ENCODE peak calls at places on chromosomes 1 and 21, in five cellular contexts. C is tibial nerve, U is adrenal gland, E is brain microvascular endothelial cell, G is thoracic aorta. X is an unnamed sample.

GRCh38 chr1:109240158-109241152 is 8.9 kb upstream of the CELSR2 start:
- DNase-seq in E (peak), G (no peak), C (peak), U (peak), X (peak)

GRCh38 chr1:156086256-156086662 is 4.0 kb upstream of the MEX3A start:
- DNase-seq in E (peak), U (peak), C (no peak), G (no peak), X (no peak)

GRCh38 chr1:183920651-183921050 is 115.7 kb downstream of the RGL1 start:
- DNase-seq in G (no peak), C (no peak), U (no peak), E (no peak), X (peak)

GRCh38 chr1:44250113-44250781 is 37.0 kb downstream of the DMAP1 start:
- DNase-seq in U (peak), G (no peak), C (no peak), E (no peak), X (no peak)

GRCh38 chr1:234998174-234998741 is 130.4 kb downstream of the TOMM20 start:
- DNase-seq in G (no peak), E (peak), C (no peak), U (peak), X (no peak)

GRCh38 chr1:162151900-162152829 is 82.7 kb downstream of the NOS1AP start:
- DNase-seq in G (no peak), C (peak), U (peak), E (peak), X (no peak)

GRCh38 chr1:41811978-41812852 is 106.5 kb downstream of the HIVEP3 start:
- DNase-seq in E (peak), G (no peak), C (peak), U (peak), X (no peak)

GRCh38 chr1:10530281-10530740 is 55.6 kb downstream of the PEX14 start:
- DNase-seq in E (peak), U (peak), G (no peak), C (no peak), X (no peak)

GRCh38 chr1:1216770-1217620 is 3.0 kb upstream of the TNFRSF4 start:
- DNase-seq in C (no peak), E (no peak), U (no peak), G (no peak), X (no peak)

GRCh38 chr1:63322248-63322943 is at the start of gene FOXD3:
- DNase-seq in G (no peak), U (peak), C (peak), E (no peak), X (no peak)

GRCh38 chr1:172118618-172119017 is 277.3 kb downstream of the DNM3 start:
- DNase-seq in G (no peak), E (no peak), U (no peak), C (no peak), X (no peak)

GRCh38 chr1:234875328-234875952 is 253.2 kb downstream of the TOMM20 start:
- DNase-seq in G (no peak), U (no peak), E (no peak), C (no peak), X (no peak)

GRCh38 chr1:20017741-20018140 is 38.3 kb upstream of the PLA2G2A start:
- DNase-seq in C (no peak), U (no peak), E (no peak), G (no peak), X (no peak)

GRCh38 chr1:71930526-71930925 is 351.8 kb downstream of the NEGR1 start:
- DNase-seq in C (no peak), U (no peak), G (no peak), E (no peak), X (no peak)

GRCh38 chr1:39575191-39576015 is 1.2 kb downstream of the PABPC4 start:
- DNase-seq in G (no peak), U (peak), E (peak), C (peak), X (peak)

GRCh38 chr1:39199593-39199992 is 4.9 kb upstream of the MACF1 start:
- DNase-seq in U (no peak), C (no peak), G (no peak), E (no peak), X (no peak)

GRCh38 chr1:183287191-183287675 is 101.2 kb downstream of the LAMC2 start:
- DNase-seq in G (no peak), U (peak), E (peak), C (no peak), X (peak)

GRCh38 chr1:86950712-86951111 is 36.3 kb downstream of the HS2ST1 start:
- DNase-seq in C (no peak), E (no peak), U (no peak), G (no peak), X (no peak)

GRCh38 chr1:54137532-54138061 is 15.2 kb downstream of the CDCP2 start:
- DNase-seq in G (no peak), U (peak), C (no peak), E (peak), X (no peak)

GRCh38 chr1:32953495-32953894 is 11.1 kb downstream of the RNF19B start:
- DNase-seq in E (peak), C (no peak), G (no peak), U (no peak), X (no peak)

GRCh38 chr21:30426732-30427131 is 1.0 kb upstream of the KRTAP13-3 start:
- DNase-seq in U (no peak), C (no peak), E (no peak), G (no peak), X (no peak)

GRCh38 chr1:98355656-98356384 is 305.7 kb upstream of the SNX7 start:
- DNase-seq in U (no peak), G (no peak), C (no peak), E (no peak), X (no peak)

GRCh38 chr1:240906477-240906876 is 294.5 kb upstream of the GREM2 start:
- DNase-seq in U (peak), E (peak), C (no peak), G (no peak), X (no peak)

GRCh38 chr1:115906627-115907026 is 65.7 kb upstream of the NHLH2 start:
- DNase-seq in U (no peak), C (no peak), E (no peak), G (no peak), X (no peak)

GRCh38 chr1:109137959-109138757 is 24.2 kb downstream of the ELAPOR1 start:
- DNase-seq in G (no peak), U (no peak), C (no peak), E (no peak), X (no peak)

GRCh38 chr1:26372039-26372438 is 511 bp downstream of the ZNF683 start:
- DNase-seq in C (no peak), E (no peak), U (no peak), G (no peak), X (no peak)

GRCh38 chr1:222616535-222616934 is 1.4 kb upstream of the MIA3 start:
- DNase-seq in E (peak), C (no peak), G (no peak), U (peak), X (no peak)

GRCh38 chr1:116457944-116458343 is 84.9 kb downstream of the ATP1A1 start:
- DNase-seq in E (no peak), G (no peak), C (no peak), U (no peak), X (no peak)

GRCh38 chr1:174902531-174903099 is 97.1 kb upstream of the CACYBP start:
- DNase-seq in C (no peak), G (no peak), E (no peak), U (no peak), X (no peak)

GRCh38 chr1:180908084-180908765 is 4.5 kb upstream of the KIAA1614 start:
- DNase-seq in G (no peak), U (peak), C (no peak), E (no peak), X (no peak)

GRCh38 chr1:29519733-29520132 is 283.4 kb downstream of the PTPRU start:
- DNase-seq in E (no peak), G (no peak), U (peak), C (no peak), X (no peak)

GRCh38 chr1:113616201-113616600 is 143.1 kb downstream of the PHTF1 start:
- DNase-seq in G (no peak), E (no peak), U (no peak), C (no peak), X (peak)

DNA sequence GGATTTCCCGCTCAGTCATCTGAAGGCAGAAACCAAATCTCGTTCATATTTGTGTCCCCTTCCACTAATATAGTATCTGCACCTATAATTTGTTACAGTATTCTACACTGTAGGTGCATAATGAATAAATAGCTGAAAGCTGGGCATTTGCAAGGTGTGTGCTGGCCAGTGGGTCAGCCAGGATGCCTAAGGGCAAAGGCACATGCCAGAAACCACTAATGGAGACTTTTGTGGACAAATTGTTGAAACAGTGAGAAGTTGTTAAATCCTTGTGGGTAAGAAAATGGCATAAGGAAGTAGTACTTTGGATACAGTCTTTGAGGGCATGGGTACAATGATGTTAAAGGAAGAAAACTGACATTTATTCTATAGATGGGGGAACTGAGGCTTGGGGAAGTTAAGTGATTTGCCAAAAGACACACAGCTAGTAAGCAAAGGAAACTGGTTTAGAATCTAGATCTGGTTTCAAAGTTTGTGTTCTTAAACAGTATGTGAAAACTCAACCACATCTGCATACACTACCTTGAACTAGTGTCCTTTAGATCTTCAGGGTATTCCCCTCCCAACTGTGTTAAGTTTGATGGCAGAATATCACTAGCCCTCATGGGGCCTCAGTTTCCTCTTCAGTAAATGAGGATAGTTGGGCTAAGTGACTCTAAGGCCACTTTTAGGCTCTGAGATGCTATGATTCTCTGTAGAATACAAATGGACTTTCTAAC is 26.5 kb upstream of the LRRC8C start:
- DNase-seq in G (no peak), C (no peak), E (no peak), U (no peak), X (no peak)
- H3K27ac ChIP-seq in G (no peak), C (peak), E (no peak), U (no peak), X (no peak)

GRCh38 chr1:64405833-64406232 is 64.1 kb upstream of the CACHD1 start:
- DNase-seq in U (no peak), G (no peak), E (no peak), C (no peak), X (no peak)

GRCh38 chr1:64403331-64403730 is 66.6 kb upstream of the CACHD1 start:
- DNase-seq in G (no peak), C (no peak), U (no peak), E (no peak), X (no peak)

GRCh38 chr1:64398937-64399336 is 71.0 kb upstream of the CACHD1 start:
- DNase-seq in G (no peak), C (no peak), E (no peak), U (no peak), X (no peak)

GRCh38 chr1:64401285-64401684 is 68.6 kb upstream of the CACHD1 start:
- DNase-seq in U (no peak), C (no peak), E (no peak), G (no peak), X (no peak)

DNA sequence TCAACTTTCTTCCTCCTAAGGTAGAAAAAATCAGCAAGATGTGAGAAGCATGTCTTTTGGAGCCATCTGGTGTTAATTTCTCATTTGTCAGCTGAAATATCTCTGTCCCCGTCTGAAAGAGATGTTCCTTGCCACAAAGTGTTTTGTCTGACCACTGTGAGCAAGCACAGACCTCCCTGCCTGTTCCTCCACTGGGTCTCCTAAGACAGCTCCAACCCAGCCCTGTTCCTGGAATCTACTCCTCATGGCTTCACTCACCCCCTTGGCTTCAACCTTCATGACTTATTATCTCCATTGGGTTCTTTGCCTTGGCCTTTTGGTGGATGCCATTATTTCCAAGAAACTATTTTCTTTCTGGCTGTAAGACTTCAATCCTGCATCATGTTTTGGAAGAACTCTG is 65.7 kb upstream of the CACHD1 start:
- DNase-seq in U (no peak), E (no peak), C (no peak), G (no peak), X (no peak)
- TF ChIP-seq CTCF in U (no peak), E (no peak), C (no peak), G (no peak), X (no peak)

DNA sequence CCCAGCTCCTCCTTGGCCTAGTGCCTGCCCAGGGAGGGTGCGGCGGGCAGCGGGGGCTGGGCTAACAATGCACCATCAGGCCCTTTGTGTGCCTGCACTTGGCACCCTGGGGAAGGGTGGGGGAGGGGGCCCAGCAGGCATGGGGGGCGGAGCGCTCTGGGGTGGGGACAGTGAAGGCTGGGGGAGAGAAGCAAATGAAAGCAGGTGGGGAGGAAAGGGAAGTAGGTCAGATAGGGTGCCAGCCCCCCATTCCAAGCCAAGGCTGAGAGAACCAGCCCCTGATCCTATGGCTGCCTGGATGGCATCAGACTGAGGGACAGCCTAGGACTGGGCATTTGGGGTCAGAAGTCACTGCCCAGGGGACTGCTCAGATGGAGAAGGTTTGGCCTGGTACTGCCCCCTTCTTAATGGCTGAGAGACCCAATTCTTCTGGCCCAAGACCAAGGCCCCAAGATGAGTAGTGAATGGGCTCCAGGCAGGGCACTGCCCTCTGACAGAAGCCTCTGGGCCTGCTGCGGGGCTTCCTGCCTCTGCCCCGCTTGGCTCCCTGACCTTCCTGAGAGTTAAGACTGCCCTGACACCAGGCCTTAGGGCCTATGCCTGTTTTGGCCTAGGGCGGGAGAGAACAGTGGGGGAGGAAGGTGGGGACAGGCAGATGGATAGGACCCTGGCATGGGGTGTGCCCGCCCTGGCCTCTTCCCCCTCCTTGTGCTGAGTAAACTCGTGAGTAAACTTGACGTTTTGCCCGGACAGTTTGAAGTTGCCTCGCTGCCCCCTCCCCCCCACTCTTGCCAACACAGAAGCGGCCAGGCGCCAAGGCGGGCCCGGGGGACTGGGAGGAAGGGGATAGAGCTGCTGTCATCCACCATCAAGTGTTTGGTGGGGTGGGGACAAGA is 2.7 kb downstream of the ZBTB7B start:
- DNase-seq in U (peak), C (peak), G (peak), E (no peak), X (peak)
- H3K4me3 ChIP-seq in U (peak), C (no peak), G (peak), E (no peak), X (peak)

GRCh38 chr1:66925944-66926343 is 1.2 kb downstream of the MIER1 start:
- DNase-seq in E (no peak), C (no peak), G (no peak), U (peak), X (no peak)

GRCh38 chr1:66924756-66925557 is at the start of the genes DNAI4 and MIER1:
- DNase-seq in E (peak), C (peak), U (peak), G (peak), X (peak)

GRCh38 chr1:66929289-66929688 is 4.5 kb downstream of the MIER1 start:
- DNase-seq in C (no peak), E (no peak), G (no peak), U (no peak), X (no peak)

GRCh38 chr1:66927528-66927927 is 2.7 kb downstream of the MIER1 start:
- DNase-seq in U (no peak), G (no peak), E (no peak), C (no peak), X (no peak)

DNA sequence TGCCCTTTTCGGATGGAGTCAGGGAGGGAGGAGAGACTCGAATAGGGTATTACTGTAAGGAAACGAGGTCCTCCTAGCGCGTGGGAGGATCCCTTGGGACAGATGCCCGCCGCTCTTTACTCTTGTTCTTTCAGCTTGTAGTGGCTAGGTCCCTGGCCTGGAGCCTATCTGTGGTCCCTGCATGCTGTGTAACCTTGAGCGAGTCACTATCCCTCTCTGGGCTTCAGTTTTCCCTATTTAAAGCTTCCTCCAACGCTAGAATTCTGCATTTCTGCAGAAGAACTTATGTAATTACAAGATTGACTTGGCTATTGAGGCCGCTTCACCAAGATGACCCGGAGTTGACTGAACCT is 744 bp downstream of the MIER1 start:
- DNase-seq in U (no peak), C (no peak), G (no peak), E (no peak), X (no peak)
- H3K27ac ChIP-seq in U (peak), C (peak), G (peak), E (peak), X (peak)

GRCh38 chr1:5165747-5166146 is 511.3 kb downstream of the AJAP1 start:
- DNase-seq in G (no peak), U (no peak), C (no peak), E (no peak), X (no peak)
- TF ChIP-seq CTCF in G (no peak), U (no peak), C (no peak), E (no peak), X (no peak)

DNA sequence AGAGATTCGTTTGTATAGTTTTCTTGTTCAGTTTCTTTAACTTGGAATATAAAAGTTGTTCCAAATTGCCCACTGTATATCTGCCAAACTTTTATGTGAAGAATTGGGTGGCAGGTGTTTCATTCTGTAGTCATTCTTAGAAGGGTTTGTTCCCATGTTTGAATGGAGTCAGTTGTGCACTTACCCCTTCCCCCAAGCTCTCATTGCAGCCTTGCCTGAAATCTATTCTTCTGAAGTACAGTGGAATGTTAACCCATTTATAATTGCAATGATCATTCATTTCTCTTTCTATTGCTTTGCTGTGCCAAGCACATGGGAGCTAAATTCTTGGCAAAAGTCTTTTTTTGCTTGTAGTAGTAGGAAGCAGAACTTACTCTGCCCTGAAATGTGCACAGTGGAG is 375.3 kb upstream of the C1orf87 start:
- DNase-seq in U (no peak), E (no peak), C (no peak), G (no peak), X (no peak)
- H3K4me3 ChIP-seq in U (no peak), E (no peak), C (no peak), G (no peak), X (no peak)

DNA sequence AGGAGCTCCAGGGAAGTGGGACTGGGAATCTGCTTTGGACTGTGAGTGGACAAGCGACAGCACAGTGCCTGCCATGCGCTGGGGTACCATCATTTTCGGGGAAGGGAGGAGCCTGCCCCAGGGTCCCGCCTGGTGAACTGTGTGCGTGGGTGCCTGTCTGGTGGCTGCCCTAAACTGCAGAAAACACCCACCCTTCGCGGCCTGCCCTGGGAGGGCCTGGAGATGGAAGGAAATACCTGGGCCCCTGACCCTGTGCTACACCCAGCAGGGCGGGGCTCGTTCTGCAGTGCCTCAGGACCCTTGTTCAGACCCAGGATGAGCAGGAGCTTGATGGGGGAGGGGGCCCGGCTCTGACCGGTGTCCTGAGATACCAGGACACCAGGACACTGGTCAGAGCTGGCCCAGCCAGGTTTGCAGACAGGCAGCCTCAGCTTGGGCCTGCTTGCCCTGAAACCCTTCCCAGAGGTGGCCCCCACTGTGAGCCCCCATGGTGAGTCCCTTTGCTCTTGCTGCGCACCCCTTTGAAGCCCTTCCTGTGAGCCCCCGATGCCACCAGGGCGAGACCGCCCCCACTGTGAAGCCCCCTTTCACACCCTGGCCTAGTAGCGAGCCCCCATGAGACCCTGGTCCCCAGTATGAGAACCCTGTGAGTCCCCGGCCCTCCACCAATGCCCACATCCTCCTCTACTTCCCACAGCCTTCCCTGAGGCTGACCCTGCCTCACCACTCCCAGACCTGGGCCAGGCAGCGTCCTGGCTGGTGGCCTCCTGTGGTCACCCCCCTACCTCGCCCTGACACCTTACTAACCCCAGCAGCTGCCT is 2.6 kb downstream of the GJC2 start:
- DNase-seq in U (no peak), E (no peak), G (no peak), C (no peak), X (no peak)
- H3K27ac ChIP-seq in U (peak), E (no peak), G (no peak), C (peak), X (peak)

X was measured in dorsolateral prefrontal cortex.